ENCODE peak calls at places on chromosomes 6 and 20, in five cellular contexts. One of them, this sample, is unnamed.

GRCh38 chr6:158027590-158028285 is 46.1 kb downstream of the SYNJ2 start:
- DNase-seq in WERI-Rb-1: no peak
- DNase-seq in heart left ventricle: no peak
- DNase-seq in right lobe of liver: no peak
- DNase-seq in fibroblast of the aortic adventitia: no peak
- DNase-seq in this sample: peak

GRCh38 chr6:4369616-4370015 is 234.2 kb upstream of the ECI2 start:
- DNase-seq in WERI-Rb-1: no peak
- DNase-seq in heart left ventricle: no peak
- DNase-seq in right lobe of liver: no peak
- DNase-seq in fibroblast of the aortic adventitia: peak
- DNase-seq in this sample: peak

GRCh38 chr6:85464260-85464644 is 14.4 kb downstream of the NT5E start:
- DNase-seq in WERI-Rb-1: no peak
- DNase-seq in heart left ventricle: no peak
- DNase-seq in right lobe of liver: no peak
- DNase-seq in fibroblast of the aortic adventitia: peak
- DNase-seq in this sample: peak

GRCh38 chr20:3209023-3209945 is at the start of gene ITPA:
- DNase-seq in WERI-Rb-1: peak
- DNase-seq in heart left ventricle: no peak
- DNase-seq in right lobe of liver: peak
- DNase-seq in fibroblast of the aortic adventitia: peak
- DNase-seq in this sample: peak

GRCh38 chr6:112222111-112222726 is 32.1 kb downstream of the LAMA4 start:
- DNase-seq in WERI-Rb-1: no peak
- DNase-seq in heart left ventricle: no peak
- DNase-seq in right lobe of liver: no peak
- DNase-seq in fibroblast of the aortic adventitia: peak
- DNase-seq in this sample: peak

GRCh38 chr6:11462742-11463414 is 74.7 kb upstream of the TMEM170B start:
- DNase-seq in WERI-Rb-1: no peak
- DNase-seq in heart left ventricle: no peak
- DNase-seq in right lobe of liver: no peak
- DNase-seq in fibroblast of the aortic adventitia: no peak
- DNase-seq in this sample: no peak

GRCh38 chr6:82712826-82713225 is 349.2 kb downstream of the TPBG start:
- DNase-seq in WERI-Rb-1: no peak
- DNase-seq in heart left ventricle: no peak
- DNase-seq in right lobe of liver: no peak
- DNase-seq in fibroblast of the aortic adventitia: peak
- DNase-seq in this sample: peak

GRCh38 chr6:160034346-160034930 is 65.6 kb downstream of the IGF2R start:
- DNase-seq in WERI-Rb-1: no peak
- DNase-seq in heart left ventricle: no peak
- DNase-seq in right lobe of liver: no peak
- DNase-seq in fibroblast of the aortic adventitia: no peak
- DNase-seq in this sample: no peak

GRCh38 chr6:79586548-79586947 is 44.6 kb upstream of the SH3BGRL2 start:
- DNase-seq in WERI-Rb-1: peak
- DNase-seq in heart left ventricle: no peak
- DNase-seq in right lobe of liver: no peak
- DNase-seq in fibroblast of the aortic adventitia: peak
- DNase-seq in this sample: peak

GRCh38 chr20:35637266-35637665 is 21.6 kb downstream of the SPAG4 start:
- DNase-seq in WERI-Rb-1: no peak
- DNase-seq in heart left ventricle: no peak
- DNase-seq in right lobe of liver: no peak
- DNase-seq in fibroblast of the aortic adventitia: no peak
- DNase-seq in this sample: no peak

GRCh38 chr20:5529331-5530142 is 212.8 kb upstream of the PROKR2 start:
- DNase-seq in WERI-Rb-1: peak
- DNase-seq in heart left ventricle: peak
- DNase-seq in right lobe of liver: peak
- DNase-seq in fibroblast of the aortic adventitia: peak
- DNase-seq in this sample: peak

GRCh38 chr6:89111933-89112332 is 5.9 kb downstream of the SRSF12 start:
- DNase-seq in WERI-Rb-1: no peak
- DNase-seq in heart left ventricle: no peak
- DNase-seq in right lobe of liver: no peak
- DNase-seq in fibroblast of the aortic adventitia: no peak
- DNase-seq in this sample: no peak

GRCh38 chr6:124793406-124793805 is 168.8 kb upstream of the RNF217 start:
- DNase-seq in WERI-Rb-1: no peak
- DNase-seq in heart left ventricle: no peak
- DNase-seq in right lobe of liver: no peak
- DNase-seq in fibroblast of the aortic adventitia: no peak
- DNase-seq in this sample: peak

GRCh38 chr6:54980511-54981275 is 134.1 kb downstream of the FAM83B start:
- DNase-seq in WERI-Rb-1: no peak
- DNase-seq in heart left ventricle: no peak
- DNase-seq in right lobe of liver: no peak
- DNase-seq in fibroblast of the aortic adventitia: peak
- DNase-seq in this sample: no peak

GRCh38 chr6:156691018-156691417 is 86.2 kb upstream of the ARID1B start:
- DNase-seq in WERI-Rb-1: no peak
- DNase-seq in heart left ventricle: no peak
- DNase-seq in right lobe of liver: no peak
- DNase-seq in fibroblast of the aortic adventitia: no peak
- DNase-seq in this sample: no peak

GRCh38 chr6:111105578-111105977 is 18.3 kb downstream of the SLC16A10 start:
- DNase-seq in WERI-Rb-1: peak
- DNase-seq in heart left ventricle: peak
- DNase-seq in right lobe of liver: peak
- DNase-seq in fibroblast of the aortic adventitia: no peak
- DNase-seq in this sample: peak

GRCh38 chr6:52574709-52575489 is 2.0 kb downstream of the TRAM2 start:
- DNase-seq in WERI-Rb-1: no peak
- DNase-seq in heart left ventricle: no peak
- DNase-seq in right lobe of liver: no peak
- DNase-seq in fibroblast of the aortic adventitia: peak
- DNase-seq in this sample: peak

GRCh38 chr6:20693466-20694063 is 159.3 kb downstream of the CDKAL1 start:
- DNase-seq in WERI-Rb-1: no peak
- DNase-seq in heart left ventricle: no peak
- DNase-seq in right lobe of liver: no peak
- DNase-seq in fibroblast of the aortic adventitia: peak
- DNase-seq in this sample: no peak

GRCh38 chr6:36639171-36639808 is 39.2 kb upstream of the CDKN1A start:
- DNase-seq in WERI-Rb-1: no peak
- DNase-seq in heart left ventricle: no peak
- DNase-seq in right lobe of liver: no peak
- DNase-seq in fibroblast of the aortic adventitia: no peak
- DNase-seq in this sample: peak

GRCh38 chr6:118783931-118784528 is 109.9 kb upstream of the ASF1A start:
- DNase-seq in WERI-Rb-1: no peak
- DNase-seq in heart left ventricle: no peak
- DNase-seq in right lobe of liver: no peak
- DNase-seq in fibroblast of the aortic adventitia: no peak
- DNase-seq in this sample: no peak

GRCh38 chr6:107411161-107411560 is 48.2 kb downstream of the PDSS2 start:
- DNase-seq in WERI-Rb-1: no peak
- DNase-seq in heart left ventricle: no peak
- DNase-seq in right lobe of liver: no peak
- DNase-seq in fibroblast of the aortic adventitia: no peak
- DNase-seq in this sample: no peak

GRCh38 chr6:133715270-133715669 is 173.6 kb upstream of the TCF21 start:
- DNase-seq in WERI-Rb-1: no peak
- DNase-seq in heart left ventricle: no peak
- DNase-seq in right lobe of liver: no peak
- DNase-seq in fibroblast of the aortic adventitia: no peak
- DNase-seq in this sample: no peak

GRCh38 chr6:169957351-169957963 is 206.0 kb downstream of the ERMARD start:
- DNase-seq in WERI-Rb-1: no peak
- DNase-seq in heart left ventricle: no peak
- DNase-seq in right lobe of liver: peak
- DNase-seq in fibroblast of the aortic adventitia: no peak
- DNase-seq in this sample: no peak

GRCh38 chr20:33472868-33473267 is 17.0 kb upstream of the CBFA2T2 start:
- DNase-seq in WERI-Rb-1: no peak
- DNase-seq in heart left ventricle: no peak
- DNase-seq in right lobe of liver: no peak
- DNase-seq in fibroblast of the aortic adventitia: no peak
- DNase-seq in this sample: no peak

GRCh38 chr6:144778773-144779531 is 493.8 kb downstream of the UTRN start:
- DNase-seq in WERI-Rb-1: no peak
- DNase-seq in heart left ventricle: no peak
- DNase-seq in right lobe of liver: no peak
- DNase-seq in fibroblast of the aortic adventitia: no peak
- DNase-seq in this sample: no peak

GRCh38 chr6:125117818-125118217 is 35.8 kb upstream of the TPD52L1 start:
- DNase-seq in WERI-Rb-1: no peak
- DNase-seq in heart left ventricle: no peak
- DNase-seq in right lobe of liver: no peak
- DNase-seq in fibroblast of the aortic adventitia: no peak
- DNase-seq in this sample: no peak

GRCh38 chr6:96545882-96546281 is 17.0 kb upstream of the FHL5 start:
- DNase-seq in WERI-Rb-1: no peak
- DNase-seq in heart left ventricle: no peak
- DNase-seq in right lobe of liver: no peak
- DNase-seq in fibroblast of the aortic adventitia: no peak
- DNase-seq in this sample: no peak

GRCh38 chr6:88499436-88499835 is 333.3 kb upstream of the CNR1 start:
- DNase-seq in WERI-Rb-1: no peak
- DNase-seq in heart left ventricle: no peak
- DNase-seq in right lobe of liver: no peak
- DNase-seq in fibroblast of the aortic adventitia: no peak
- DNase-seq in this sample: no peak

GRCh38 chr6:134472661-134473060 is 154.7 kb upstream of the SGK1 start:
- DNase-seq in WERI-Rb-1: no peak
- DNase-seq in heart left ventricle: no peak
- DNase-seq in right lobe of liver: no peak
- DNase-seq in fibroblast of the aortic adventitia: no peak
- DNase-seq in this sample: no peak

GRCh38 chr6:42387336-42387735 is 64.4 kb downstream of the TRERF1 start:
- DNase-seq in WERI-Rb-1: no peak
- DNase-seq in heart left ventricle: no peak
- DNase-seq in right lobe of liver: no peak
- DNase-seq in fibroblast of the aortic adventitia: no peak
- DNase-seq in this sample: no peak

GRCh38 chr6:19415605-19416326 is 421.4 kb upstream of the ID4 start:
- DNase-seq in WERI-Rb-1: no peak
- DNase-seq in heart left ventricle: no peak
- DNase-seq in right lobe of liver: no peak
- DNase-seq in fibroblast of the aortic adventitia: peak
- DNase-seq in this sample: peak

GRCh38 chr6:109260126-109260525 is 122.1 kb downstream of the CD164 start:
- DNase-seq in WERI-Rb-1: no peak
- DNase-seq in heart left ventricle: no peak
- DNase-seq in right lobe of liver: no peak
- DNase-seq in fibroblast of the aortic adventitia: peak
- DNase-seq in this sample: peak

GRCh38 chr6:84581494-84582259 is 182.7 kb downstream of the TBX18 start:
- DNase-seq in WERI-Rb-1: no peak
- DNase-seq in heart left ventricle: no peak
- DNase-seq in right lobe of liver: no peak
- DNase-seq in fibroblast of the aortic adventitia: peak
- DNase-seq in this sample: peak

GRCh38 chr6:129697788-129698187 is 12.2 kb downstream of the ARHGAP18 start:
- DNase-seq in WERI-Rb-1: no peak
- DNase-seq in heart left ventricle: no peak
- DNase-seq in right lobe of liver: no peak
- DNase-seq in fibroblast of the aortic adventitia: no peak
- DNase-seq in this sample: no peak
- TF ChIP-seq CTCF in WERI-Rb-1: no peak
- TF ChIP-seq CTCF in heart left ventricle: no peak
- TF ChIP-seq CTCF in right lobe of liver: no peak
- TF ChIP-seq CTCF in fibroblast of the aortic adventitia: no peak
- TF ChIP-seq CTCF in this sample: no peak

DNA sequence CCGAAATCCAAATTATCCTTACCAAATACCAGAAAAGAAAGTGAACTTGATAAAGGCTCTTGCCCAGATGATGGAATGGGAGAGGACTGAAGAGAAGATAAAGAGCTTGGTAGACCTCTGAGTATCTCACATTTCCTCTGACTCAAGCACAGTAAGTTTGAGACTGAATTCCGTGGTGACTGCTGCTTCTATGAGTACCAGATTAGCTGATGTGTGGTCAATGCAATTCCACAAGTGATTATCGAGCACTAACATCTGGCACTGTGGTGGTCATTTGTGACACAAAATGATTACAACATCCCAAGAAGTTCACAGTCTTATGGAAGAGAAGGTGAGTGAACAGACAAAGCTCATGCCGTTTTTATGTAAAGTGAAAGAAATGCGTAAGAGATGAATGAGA is 2.6 kb upstream of the RPS6KA2 start:
- DNase-seq in WERI-Rb-1: no peak
- DNase-seq in heart left ventricle: no peak
- DNase-seq in right lobe of liver: no peak
- DNase-seq in fibroblast of the aortic adventitia: peak
- DNase-seq in this sample: peak
- H3K4me3 ChIP-seq in WERI-Rb-1: no peak
- H3K4me3 ChIP-seq in heart left ventricle: no peak
- H3K4me3 ChIP-seq in right lobe of liver: no peak
- H3K4me3 ChIP-seq in fibroblast of the aortic adventitia: no peak
- H3K4me3 ChIP-seq in this sample: no peak

GRCh38 chr20:23454816-23455215 is 2.1 kb upstream of the CST11 start:
- DNase-seq in WERI-Rb-1: no peak
- DNase-seq in heart left ventricle: no peak
- DNase-seq in right lobe of liver: no peak
- DNase-seq in fibroblast of the aortic adventitia: no peak
- DNase-seq in this sample: no peak

GRCh38 chr20:23453944-23454543 is 1.4 kb upstream of the CST11 start:
- DNase-seq in WERI-Rb-1: no peak
- DNase-seq in heart left ventricle: no peak
- DNase-seq in right lobe of liver: no peak
- DNase-seq in fibroblast of the aortic adventitia: no peak
- DNase-seq in this sample: no peak

GRCh38 chr20:23451956-23452487 is 654 bp downstream of the CST11 start:
- DNase-seq in WERI-Rb-1: no peak
- DNase-seq in heart left ventricle: no peak
- DNase-seq in right lobe of liver: no peak
- DNase-seq in fibroblast of the aortic adventitia: no peak
- DNase-seq in this sample: no peak

GRCh38 chr20:23450877-23451276 is 1.8 kb downstream of the CST11 start:
- DNase-seq in WERI-Rb-1: no peak
- DNase-seq in heart left ventricle: no peak
- DNase-seq in right lobe of liver: no peak
- DNase-seq in fibroblast of the aortic adventitia: no peak
- DNase-seq in this sample: no peak

GRCh38 chr20:23452776-23453175 is at the start of gene CST11:
- DNase-seq in WERI-Rb-1: peak
- DNase-seq in heart left ventricle: no peak
- DNase-seq in right lobe of liver: no peak
- DNase-seq in fibroblast of the aortic adventitia: no peak
- DNase-seq in this sample: no peak
- TF ChIP-seq CTCF in WERI-Rb-1: no peak
- TF ChIP-seq CTCF in heart left ventricle: no peak
- TF ChIP-seq CTCF in right lobe of liver: no peak
- TF ChIP-seq CTCF in fibroblast of the aortic adventitia: no peak
- TF ChIP-seq CTCF in this sample: no peak

DNA sequence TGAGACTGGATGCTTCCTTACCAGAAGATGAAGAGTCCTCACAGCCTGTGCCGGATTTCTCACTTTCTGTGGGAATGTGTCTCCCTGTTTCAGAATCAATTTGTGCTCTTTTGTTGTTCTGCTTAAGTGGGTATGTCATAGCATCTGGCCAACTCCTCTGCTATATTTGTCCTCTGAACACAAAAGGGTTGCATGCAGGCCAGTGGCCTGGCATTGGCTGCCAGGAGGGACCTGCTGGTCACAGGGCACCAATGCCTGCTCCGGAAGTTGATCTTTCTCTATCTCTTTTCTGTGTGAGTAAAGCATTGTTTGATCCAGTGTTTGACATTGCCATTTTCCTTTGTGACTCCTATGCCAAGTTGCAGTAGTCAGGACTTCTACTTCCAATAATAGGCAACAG is 47.8 kb downstream of the JARID2 start:
- DNase-seq in WERI-Rb-1: no peak
- DNase-seq in heart left ventricle: no peak
- DNase-seq in right lobe of liver: no peak
- DNase-seq in fibroblast of the aortic adventitia: no peak
- DNase-seq in this sample: no peak
- H3K4me3 ChIP-seq in WERI-Rb-1: no peak
- H3K4me3 ChIP-seq in heart left ventricle: no peak
- H3K4me3 ChIP-seq in right lobe of liver: no peak
- H3K4me3 ChIP-seq in fibroblast of the aortic adventitia: no peak
- H3K4me3 ChIP-seq in this sample: no peak

This sample was measured in fibroblast of pulmonary artery.